ENCODE peak calls at places on chromosome 18, in nine cellular contexts. Q is Right ventricle myocardium superior; V is astrocyte of the spinal cord; I is psoas muscle; F is NCI-H226; W is stimulated activated CD8-positive, alpha-beta memory T cell treated with anti-CD3 and anti-CD28 coated beads, Interleukin-15, amount 100 ng/mL, for 24 hours; T is body of pancreas; N is kidney glomerular epithelial cell; S is KG1. B is an unnamed sample.

GRCh38 chr18:41703744-41704530 is 251.1 kb upstream of the PIK3C3 start:
- DNase-seq in Q (no peak), V (peak), I (no peak), F (no peak), W (no peak), T (no peak), N (no peak), S (no peak), B (no peak)

GRCh38 chr18:54389143-54389505 is 31.4 kb downstream of the C18orf54 start:
- DNase-seq in Q (no peak), V (no peak), I (no peak), F (no peak), W (no peak), T (no peak), N (no peak), S (no peak), B (no peak)

GRCh38 chr18:31610841-31611240 is 19.2 kb downstream of the TTR start:
- DNase-seq in Q (no peak), V (peak), I (no peak), F (no peak), W (no peak), T (peak), N (no peak), S (no peak), B (no peak)

GRCh38 chr18:60347526-60348045 is 25.0 kb downstream of the MC4R start:
- DNase-seq in Q (no peak), V (peak), I (no peak), F (peak), W (no peak), T (no peak), N (peak), S (no peak), B (no peak)

GRCh38 chr18:28512357-28512756 is 335.4 kb upstream of the CDH2 start:
- DNase-seq in Q (no peak), V (peak), I (no peak), F (no peak), W (no peak), T (no peak), N (no peak), S (no peak), B (no peak)

GRCh38 chr18:80109676-80110078 is 615 bp downstream of the ADNP2 start:
- DNase-seq in Q (peak), V (peak), I (peak), F (peak), W (no peak), T (peak), N (peak), S (no peak), B (no peak)

GRCh38 chr18:50783553-50783952 is 36.3 kb downstream of the MRO start:
- DNase-seq in Q (no peak), V (no peak), I (no peak), F (no peak), W (no peak), T (no peak), N (no peak), S (no peak), B (no peak)

GRCh38 chr18:22432672-22433137 is 15.0 kb upstream of the CTAGE1 start:
- DNase-seq in Q (peak), V (peak), I (peak), F (peak), W (no peak), T (peak), N (peak), S (no peak), B (no peak)

GRCh38 chr18:48100168-48100495 is 169.7 kb upstream of the SMAD2 start:
- DNase-seq in Q (no peak), V (no peak), I (no peak), F (no peak), W (no peak), T (no peak), N (no peak), S (no peak), B (no peak)

GRCh38 chr18:48776161-48776555 is 174.6 kb downstream of the SMAD7 start:
- DNase-seq in Q (no peak), V (no peak), I (peak), F (no peak), W (no peak), T (no peak), N (no peak), S (no peak), B (no peak)

GRCh38 chr18:56374005-56374655 is 264.3 kb downstream of the TXNL1 start:
- DNase-seq in Q (no peak), V (peak), I (no peak), F (no peak), W (no peak), T (no peak), N (no peak), S (no peak), B (no peak)

GRCh38 chr18:31269508-31270074 is 48.4 kb upstream of the DSG1 start:
- DNase-seq in Q (no peak), V (no peak), I (no peak), F (no peak), W (no peak), T (no peak), N (no peak), S (no peak), B (no peak)

GRCh38 chr18:3794537-3795348 is 344.8 kb downstream of the TGIF1 start:
- DNase-seq in Q (no peak), V (peak), I (no peak), F (peak), W (no peak), T (peak), N (no peak), S (no peak), B (no peak)

GRCh38 chr18:22001912-22002487 is 167.4 kb upstream of the GATA6 start:
- DNase-seq in Q (no peak), V (no peak), I (no peak), F (no peak), W (no peak), T (no peak), N (no peak), S (no peak), B (no peak)

GRCh38 chr18:69217271-69217670 is 183.4 kb upstream of the DOK6 start:
- DNase-seq in Q (no peak), V (no peak), I (no peak), F (no peak), W (no peak), T (no peak), N (no peak), S (no peak), B (no peak)

GRCh38 chr18:57538614-57539013 is 47.9 kb downstream of the FECH start:
- DNase-seq in Q (no peak), V (no peak), I (no peak), F (no peak), W (no peak), T (no peak), N (no peak), S (no peak), B (no peak)

GRCh38 chr18:37639846-37640245 is 74.2 kb upstream of the CELF4 start:
- DNase-seq in Q (no peak), V (no peak), I (no peak), F (no peak), W (no peak), T (no peak), N (no peak), S (no peak), B (no peak)

GRCh38 chr18:31614044-31614443 is 22.4 kb downstream of the TTR start:
- DNase-seq in Q (no peak), V (no peak), I (no peak), F (no peak), W (no peak), T (no peak), N (no peak), S (no peak), B (no peak)

GRCh38 chr18:50797147-50797546 is 22.7 kb downstream of the MRO start:
- DNase-seq in Q (no peak), V (no peak), I (no peak), F (no peak), W (no peak), T (peak), N (no peak), S (no peak), B (no peak)

GRCh38 chr18:6401687-6402086 is 13.0 kb downstream of the L3MBTL4 start:
- DNase-seq in Q (no peak), V (no peak), I (no peak), F (no peak), W (no peak), T (no peak), N (no peak), S (no peak), B (no peak)

GRCh38 chr18:11148655-11149440 is 521 bp downstream of the PIEZO2 start:
- DNase-seq in Q (no peak), V (no peak), I (peak), F (no peak), W (no peak), T (no peak), N (no peak), S (no peak), B (no peak)

GRCh38 chr18:26159353-26159752 is 25.7 kb downstream of the PSMA8 start:
- DNase-seq in Q (no peak), V (no peak), I (no peak), F (no peak), W (no peak), T (no peak), N (no peak), S (no peak), B (no peak)

GRCh38 chr18:60873708-60874107 is 459.5 kb upstream of the CDH20 start:
- DNase-seq in Q (no peak), V (peak), I (no peak), F (no peak), W (no peak), T (no peak), N (no peak), S (no peak), B (no peak)

GRCh38 chr18:10926565-10927194 is 222.7 kb downstream of the PIEZO2 start:
- DNase-seq in Q (no peak), V (peak), I (no peak), F (peak), W (no peak), T (no peak), N (peak), S (peak), B (no peak)

B was measured in GF-D8.